ENCODE peak calls at places on chromosomes 13 and 19, in eight cellular contexts. Y, M, K, A, V, Q, B and U are unnamed samples.

GRCh38 chr13:84096221-84096620 is 213.9 kb upstream of the SLITRK1 start:
- DNase-seq in V (no peak), Q (peak), B (peak), M (no peak), Y (peak), A (peak), K (peak), U (no peak)

GRCh38 chr19:49425922-49426592 is 869 bp downstream of the GFY start:
- DNase-seq in Q (no peak), B (no peak), A (no peak), Y (no peak), M (no peak), V (no peak), K (peak), U (no peak)

GRCh38 chr19:1503089-1503924 is 9.5 kb downstream of the ADAMTSL5 start:
- DNase-seq in V (no peak), B (no peak), A (peak), M (peak), Y (peak), Q (peak), K (peak), U (no peak)

GRCh38 chr13:73059460-73060250 is 850 bp downstream of the KLF5 start:
- DNase-seq in K (peak), M (peak), A (peak), Y (peak), V (no peak), Q (no peak), B (peak), U (no peak)

GRCh38 chr19:38543807-38544568 is 73.8 kb downstream of the MAP4K1 start:
- DNase-seq in K (peak), V (peak), B (peak), A (peak), M (peak), Q (peak), Y (peak), U (no peak)

GRCh38 chr19:41699968-41700323 is 8.5 kb upstream of the CEACAM5 start:
- DNase-seq in V (no peak), Q (no peak), B (no peak), M (no peak), K (no peak), Y (no peak), A (no peak), U (no peak)

GRCh38 chr19:55353803-55354697 is 469 bp downstream of the COX6B2 start:
- DNase-seq in K (peak), Y (no peak), M (peak), Q (no peak), A (peak), V (no peak), B (peak), U (no peak)

GRCh38 chr13:99808786-99809185 is 162.8 kb downstream of the ZIC5 start:
- DNase-seq in M (no peak), B (no peak), K (no peak), A (no peak), V (no peak), Y (no peak), Q (no peak), U (no peak)

GRCh38 chr19:13082192-13083007 is 20.3 kb downstream of the LYL1 start:
- DNase-seq in Y (peak), A (no peak), V (no peak), M (no peak), B (no peak), Q (peak), K (peak), U (no peak)

GRCh38 chr19:41219924-41220567 is 1.0 kb downstream of the AXL start:
- DNase-seq in A (peak), B (peak), K (peak), Y (peak), M (no peak), Q (peak), V (no peak), U (no peak)

GRCh38 chr19:29677001-29677781 is 11.9 kb downstream of the PLEKHF1 start:
- DNase-seq in B (no peak), Y (no peak), A (no peak), Q (no peak), V (no peak), K (no peak), M (no peak), U (no peak)

GRCh38 chr13:105428816-105429215 is 1106.6 kb downstream of the EFNB2 start:
- DNase-seq in B (no peak), M (no peak), V (no peak), Q (peak), A (peak), K (peak), Y (no peak), U (no peak)

GRCh38 chr13:93450226-93450625 is 223.6 kb downstream of the GPC6 start:
- DNase-seq in B (peak), Q (peak), K (peak), Y (peak), A (peak), V (peak), M (no peak), U (no peak)

GRCh38 chr19:48835734-48836088 is 580 bp downstream of the HSD17B14 start:
- DNase-seq in Y (peak), Q (peak), A (peak), M (peak), V (no peak), B (peak), K (peak), U (peak)

GRCh38 chr19:41958367-41959055 is 610 bp downstream of the RABAC1 start:
- DNase-seq in B (peak), A (peak), M (peak), Q (peak), V (no peak), K (peak), Y (peak), U (peak)

GRCh38 chr19:6979341-6979740 is 41.9 kb downstream of the MBD3L2B start:
- DNase-seq in M (no peak), Q (no peak), K (no peak), B (no peak), A (no peak), Y (no peak), V (no peak), U (no peak)

GRCh38 chr13:101449971-101450748 is 2.3 kb upstream of the ITGBL1 start:
- DNase-seq in Y (peak), Q (peak), K (peak), B (peak), A (peak), V (peak), M (no peak), U (no peak)

GRCh38 chr19:3984584-3984907 is 717 bp downstream of the EEF2 start:
- DNase-seq in K (no peak), B (no peak), M (no peak), A (no peak), Y (no peak), Q (no peak), V (no peak), U (no peak)

GRCh38 chr19:19342086-19343015 is 21.7 kb downstream of the MAU2 start:
- DNase-seq in K (peak), M (peak), A (peak), Q (peak), B (peak), V (no peak), Y (peak), U (no peak)

GRCh38 chr13:111598751-111599150 is 278.3 kb downstream of the TEX29 start:
- DNase-seq in V (no peak), A (no peak), Y (no peak), K (no peak), B (no peak), M (no peak), Q (no peak), U (no peak)

GRCh38 chr19:4472174-4472974 is at the start of gene HDGFL2:
- DNase-seq in Q (no peak), K (no peak), M (no peak), Y (no peak), B (no peak), A (no peak), V (no peak), U (no peak)

GRCh38 chr13:102291587-102292218 is 110.1 kb downstream of the FGF14 start:
- DNase-seq in K (peak), V (no peak), Q (peak), Y (no peak), M (no peak), B (no peak), A (peak), U (no peak)

GRCh38 chr13:74629985-74630384 is 495.8 kb upstream of the KLF12 start:
- DNase-seq in A (no peak), V (no peak), M (no peak), K (peak), Y (no peak), B (no peak), Q (no peak), U (no peak)

GRCh38 chr19:53103141-53103902 is at the start of gene ZNF160:
- DNase-seq in Q (peak), B (peak), A (peak), Y (peak), M (peak), V (peak), K (peak), U (peak)

GRCh38 chr13:43758834-43759233 is 27.9 kb downstream of the ENOX1 start:
- DNase-seq in A (no peak), Y (no peak), K (no peak), Q (no peak), V (no peak), M (peak), B (no peak), U (no peak)

GRCh38 chr19:54670576-54671347 is 8.0 kb downstream of the LILRB4 start:
- DNase-seq in K (no peak), Y (no peak), V (no peak), M (no peak), B (no peak), A (no peak), Q (no peak), U (no peak)

GRCh38 chr19:12664406-12665280 is 1.9 kb downstream of the MAN2B1 start:
- DNase-seq in M (no peak), Q (no peak), A (no peak), Y (no peak), V (no peak), B (no peak), K (peak), U (no peak)

GRCh38 chr13:107512551-107512950 is 702.8 kb downstream of the LIG4 start:
- DNase-seq in B (no peak), K (no peak), M (no peak), Q (no peak), V (no peak), Y (no peak), A (no peak), U (no peak)

GRCh38 chr13:46641274-46642081 is 88.5 kb downstream of the LRCH1 start:
- DNase-seq in Q (no peak), Y (no peak), A (no peak), V (no peak), M (no peak), B (no peak), K (peak), U (no peak)

GRCh38 chr19:2665103-2665502 is 37.4 kb downstream of the GNG7 start:
- DNase-seq in M (no peak), Q (no peak), B (no peak), K (no peak), A (no peak), Y (no peak), V (no peak), U (no peak)

GRCh38 chr19:2659856-2660432 is 42.5 kb downstream of the GNG7 start:
- DNase-seq in Q (no peak), B (no peak), Y (no peak), K (no peak), A (no peak), V (no peak), M (no peak), U (no peak)

GRCh38 chr19:2661615-2662014 is 40.9 kb downstream of the GNG7 start:
- DNase-seq in K (peak), Q (no peak), V (no peak), Y (no peak), B (no peak), A (no peak), M (no peak), U (no peak)

GRCh38 chr19:2666344-2666994 is 36.0 kb downstream of the GNG7 start:
- DNase-seq in M (no peak), A (no peak), B (no peak), K (no peak), V (no peak), Y (no peak), Q (no peak), U (no peak)

DNA sequence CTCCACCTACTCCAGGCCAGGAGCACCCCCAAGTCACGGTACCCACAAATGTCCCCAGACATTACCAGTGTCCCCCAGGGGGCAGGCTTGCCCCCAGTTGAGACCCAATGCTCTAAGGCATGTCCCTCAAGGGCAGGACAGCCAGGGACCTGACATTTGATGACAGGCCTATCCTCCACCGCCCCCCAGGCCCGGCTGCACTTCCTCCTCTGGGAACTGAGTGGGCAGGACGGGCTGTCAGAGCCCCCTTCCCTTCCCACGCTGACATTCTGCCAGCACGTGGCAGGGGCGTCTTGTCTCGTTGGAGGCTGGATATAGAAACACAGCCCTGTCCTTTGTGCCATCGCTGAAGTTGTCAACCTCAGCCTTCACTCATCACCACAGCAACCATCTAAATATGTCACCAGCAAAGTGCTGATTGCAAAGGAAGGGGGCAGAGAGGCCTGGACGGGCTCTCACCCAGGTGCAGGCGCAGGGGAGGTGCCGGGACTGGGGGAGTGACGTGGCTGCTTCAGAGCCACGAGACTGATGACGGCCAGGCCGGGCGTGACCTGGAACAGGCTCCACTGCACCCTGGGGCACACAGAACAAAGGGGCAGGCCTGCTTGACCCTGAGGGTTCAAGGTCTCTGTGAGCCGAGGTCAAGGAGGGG is 38.4 kb downstream of the GNG7 start:
- DNase-seq in A (no peak), Q (no peak), M (peak), V (no peak), Y (no peak), B (no peak), K (no peak), U (no peak)
- TF ChIP-seq CTCF in A (no peak), Q (peak), M (peak), V (no peak), Y (no peak), B (no peak), K (no peak), U (no peak)

GRCh38 chr19:15418588-15419412 is at the start of gene AKAP8L:
- DNase-seq in M (peak), B (peak), K (peak), V (peak), Y (peak), Q (peak), A (peak), U (peak)
- TF ChIP-seq CTCF in M (peak), B (peak), K (peak), V (peak), Y (peak), Q (peak), A (peak), U (peak)

GRCh38 chr13:39765801-39766463 is 110.5 kb downstream of the COG6 start:
- DNase-seq in K (peak), A (peak), Y (peak), V (no peak), Q (peak), B (peak), M (no peak), U (no peak)
- TF ChIP-seq CTCF in K (peak), A (peak), Y (peak), V (peak), Q (no peak), B (peak), M (peak), U (no peak)

DNA sequence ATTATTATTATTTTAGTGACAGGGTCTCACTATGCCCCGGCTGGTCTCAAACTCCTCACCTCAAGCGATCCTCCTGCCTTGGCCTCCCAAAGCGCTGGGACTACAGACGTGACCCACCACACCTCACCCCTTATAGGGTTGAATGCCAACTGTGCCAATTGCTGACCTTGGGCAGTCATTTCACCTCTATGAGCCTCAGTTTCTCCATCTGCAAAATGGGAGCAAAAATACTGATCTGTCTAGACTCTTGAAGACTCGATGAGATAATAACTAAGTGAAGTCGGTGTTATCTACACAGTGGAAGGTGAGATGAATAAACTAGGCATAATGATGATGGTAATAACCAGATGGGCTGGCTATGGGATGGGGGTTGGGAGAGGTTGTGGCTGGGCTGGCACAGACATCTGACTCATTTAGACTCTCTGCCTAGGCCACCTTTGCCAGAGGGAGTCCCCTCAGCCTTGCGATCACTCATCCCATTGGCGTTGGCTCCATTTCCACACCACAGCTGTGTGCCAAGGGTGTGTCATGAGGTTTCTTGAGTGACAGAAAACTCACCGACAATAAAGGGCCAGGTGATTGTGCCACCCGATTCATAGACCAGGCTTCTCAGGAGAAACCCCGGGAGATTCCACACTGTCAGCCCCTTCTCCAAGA is at the start of gene CASP14:
- DNase-seq in V (no peak), Y (no peak), M (no peak), K (no peak), A (peak), Q (no peak), B (peak), U (no peak)
- TF ChIP-seq CTCF in V (no peak), Y (no peak), M (no peak), K (no peak), A (no peak), Q (no peak), B (no peak), U (no peak)

GRCh38 chr13:109496216-109496615 is 290.2 kb downstream of the IRS2 start:
- DNase-seq in K (peak), M (no peak), A (no peak), Y (no peak), V (no peak), B (no peak), Q (no peak), U (no peak)

GRCh38 chr13:109494955-109495354 is 291.4 kb downstream of the IRS2 start:
- DNase-seq in V (no peak), Q (peak), B (no peak), K (peak), M (no peak), A (peak), Y (peak), U (no peak)

GRCh38 chr13:109497917-109498316 is 288.5 kb downstream of the IRS2 start:
- DNase-seq in M (no peak), B (no peak), Y (no peak), K (no peak), A (no peak), V (no peak), Q (no peak), U (no peak)

GRCh38 chr13:109500146-109500773 is 286.1 kb downstream of the IRS2 start:
- DNase-seq in Q (peak), A (no peak), B (no peak), Y (no peak), V (no peak), M (no peak), K (peak), U (no peak)
- TF ChIP-seq CTCF in Q (peak), A (no peak), B (no peak), Y (no peak), V (no peak), M (no peak), K (no peak), U (no peak)

GRCh38 chr13:42215578-42216421 is 56.2 kb upstream of the AKAP11 start:
- DNase-seq in M (no peak), Y (peak), A (peak), V (no peak), B (peak), Q (peak), K (peak), U (no peak)
- TF ChIP-seq CTCF in M (peak), Y (peak), A (peak), V (peak), B (peak), Q (peak), K (peak), U (peak)

GRCh38 chr13:30572859-30573275 is 44.9 kb upstream of the USPL1 start:
- DNase-seq in B (peak), M (peak), K (peak), Q (peak), V (no peak), Y (peak), A (peak), U (no peak)
- TF ChIP-seq CTCF in B (no peak), M (peak), K (peak), Q (peak), V (peak), Y (peak), A (peak), U (no peak)

GRCh38 chr13:49877629-49878218 is 58.4 kb downstream of the SPRYD7 start:
- DNase-seq in K (peak), Y (no peak), B (peak), Q (peak), M (no peak), V (no peak), A (no peak), U (no peak)
- TF ChIP-seq CTCF in K (no peak), Y (no peak), B (no peak), Q (no peak), M (no peak), V (no peak), A (no peak), U (no peak)